ENCODE peak calls at places on chromosomes 6 and 20, in seven cellular contexts. K is PC-3, L is fibroblast of mammary gland, R is EL, D is astrocyte of the spinal cord, F is GM13977, I is fibroblast of lung. C is an unnamed sample.

GRCh38 chr20:49340161-49340966 is 62.5 kb upstream of the ZNFX1 start:
- DNase-seq in R (peak; percentile 29), F (no peak), L (peak; percentile 7), D (no peak), I (peak; percentile 17), K (peak; percentile 47), C (no peak)

GRCh38 chr6:38507173-38507572 is 132.6 kb downstream of the BTBD9 start:
- DNase-seq in D (no peak), F (no peak), K (no peak), L (no peak), R (no peak), I (no peak), C (no peak)

GRCh38 chr6:33199687-33200233 is 705 bp downstream of the RXRB start:
- DNase-seq in I (peak; percentile 59), L (peak; percentile 55), F (peak; percentile 86), D (peak; percentile 46), R (peak; percentile 75), K (peak; percentile 74), C (no peak)

GRCh38 chr20:14707865-14708574 is 370.6 kb upstream of the FLRT3 start:
- DNase-seq in L (no peak), K (no peak), F (no peak), R (no peak), I (no peak), D (no peak), C (no peak)

GRCh38 chr6:145012039-145012662 is 723.2 kb downstream of the EPM2A start:
- DNase-seq in I (peak; percentile 42), F (no peak), K (no peak), R (peak; percentile 63), D (peak; percentile 7), L (peak; percentile 26), C (no peak)

GRCh38 chr6:17585766-17586502 is 14.2 kb upstream of the FAM8A1 start:
- DNase-seq in F (no peak), R (peak; percentile 12), I (peak; percentile 8), L (no peak), K (peak; percentile 74), D (no peak), C (no peak)

GRCh38 chr6:28003661-28004060 is 46.6 kb downstream of the OR2B6 start:
- DNase-seq in R (no peak), K (no peak), F (no peak), L (no peak), I (no peak), D (no peak), C (no peak)

GRCh38 chr6:82365011-82365751 is 1.6 kb downstream of the TPBG start:
- DNase-seq in I (peak; percentile 61), K (peak; percentile 62), L (no peak), F (peak; percentile 36), D (peak; percentile 53), R (peak; percentile 51), C (no peak)

GRCh38 chr6:75493400-75494064 is at the start of gene FILIP1:
- DNase-seq in L (peak; percentile 40), K (no peak), F (no peak), R (no peak), D (peak; percentile 29), I (no peak), C (no peak)

GRCh38 chr20:63972312-63973159 is 2.8 kb upstream of the ZNF512B start:
- DNase-seq in K (no peak), I (no peak), D (no peak), L (no peak), F (no peak), R (no peak), C (no peak)

GRCh38 chr6:43248791-43249190 is 5.5 kb downstream of the TTBK1 start:
- DNase-seq in L (no peak), R (no peak), D (no peak), K (no peak), F (no peak), I (no peak), C (no peak)

GRCh38 chr20:32344835-32345506 is 13.2 kb upstream of the ASXL1 start:
- DNase-seq in K (peak; percentile 16), R (no peak), D (no peak), F (no peak), I (no peak), L (no peak), C (no peak)

GRCh38 chr6:136784910-136785746 is 7.1 kb downstream of the MAP3K5 start:
- DNase-seq in K (no peak), L (no peak), D (no peak), I (no peak), F (no peak), R (no peak), C (peak; percentile 71)

GRCh38 chr6:117600008-117600743 is 2.1 kb downstream of the GOPC start:
- DNase-seq in D (peak; percentile 13), K (peak; percentile 32), R (peak; percentile 46), L (peak; percentile 53), I (peak; percentile 66), F (no peak), C (no peak)

GRCh38 chr6:27161115-27161514 is 86.4 kb upstream of the PRSS16 start:
- DNase-seq in D (no peak), I (no peak), F (no peak), K (no peak), L (no peak), R (no peak), C (no peak)

GRCh38 chr20:12166053-12166717 is 248.5 kb downstream of the BTBD3 start:
- DNase-seq in K (peak; percentile 83), D (peak; percentile 92), L (peak; percentile 99), R (peak; percentile 31), F (no peak), I (peak; percentile 97), C (no peak)

GRCh38 chr20:33262658-33263065 is 20.4 kb upstream of the BPIFB1 start:
- DNase-seq in L (peak; percentile 55), R (peak; percentile 51), K (peak; percentile 74), I (peak; percentile 47), F (no peak), D (peak; percentile 37), C (peak; percentile 13)

GRCh38 chr20:22999756-23000155 is 35.4 kb upstream of the SSTR4 start:
- DNase-seq in F (no peak), D (peak; percentile 6), R (no peak), L (peak; percentile 11), I (no peak), K (peak; percentile 81), C (no peak)

GRCh38 chr20:20367681-20368413 is at the start of gene INSM1:
- DNase-seq in F (peak; percentile 63), L (no peak), R (no peak), I (no peak), K (no peak), D (no peak), C (no peak)

GRCh38 chr6:34247481-34248197 is 1.2 kb downstream of the SMIM29 start:
- DNase-seq in I (no peak), L (no peak), R (no peak), F (peak; percentile 17), K (peak; percentile 52), D (no peak), C (no peak)

GRCh38 chr6:26597389-26597766 is 625 bp downstream of the ABT1 start:
- DNase-seq in R (no peak), D (no peak), L (no peak), F (no peak), I (no peak), K (no peak), C (no peak)

GRCh38 chr6:131532476-131533108 is 40.4 kb upstream of the ARG1 start:
- DNase-seq in I (no peak), D (no peak), R (no peak), F (peak; percentile 50), K (no peak), L (no peak), C (no peak)

GRCh38 chr6:159972506-159973268 is 3.8 kb downstream of the IGF2R start:
- DNase-seq in R (no peak), K (no peak), L (no peak), D (no peak), I (no peak), F (no peak), C (no peak)

GRCh38 chr6:5457036-5457435 is 195.7 kb downstream of the FARS2 start:
- DNase-seq in L (peak; percentile 64), K (peak; percentile 96), D (peak; percentile 37), R (no peak), F (no peak), I (peak; percentile 63), C (no peak)

GRCh38 chr6:14129572-14129971 is 12.0 kb downstream of the CD83 start:
- DNase-seq in D (peak; percentile 69), I (peak; percentile 77), R (peak; percentile 51), L (peak; percentile 79), K (peak; percentile 65), F (peak; percentile 42), C (no peak)

GRCh38 chr6:141464490-141464889 is 668.2 kb upstream of the GJE1 start:
- DNase-seq in F (peak; percentile 34), R (peak; percentile 27), K (peak; percentile 51), I (peak; percentile 78), L (peak; percentile 87), D (peak; percentile 54), C (no peak)

GRCh38 chr20:62587757-62588402 is 54.4 kb upstream of the SLCO4A1 start:
- DNase-seq in D (no peak), L (peak; percentile 48), F (no peak), I (peak; percentile 40), R (peak; percentile 63), K (peak; percentile 48), C (no peak)

GRCh38 chr6:98946877-98947410 is 802 bp downstream of the FBXL4 start:
- DNase-seq in L (peak; percentile 26), D (peak; percentile 25), F (no peak), I (peak; percentile 23), K (peak; percentile 43), R (peak; percentile 30), C (no peak)

GRCh38 chr20:58160451-58161051 is 67.9 kb downstream of the ANKRD60 start:
- DNase-seq in I (peak; percentile 51), L (peak; percentile 43), R (peak; percentile 71), K (peak; percentile 48), F (no peak), D (peak; percentile 71), C (no peak)

GRCh38 chr6:163454425-163454824 is 39.9 kb downstream of the QKI start:
- DNase-seq in D (no peak), K (no peak), F (no peak), R (no peak), L (no peak), I (no peak), C (no peak)

GRCh38 chr20:38873050-38873581 is 53.1 kb upstream of the FAM83D start:
- DNase-seq in F (peak; percentile 78), L (no peak), R (no peak), I (no peak), K (no peak), D (no peak), C (no peak)

GRCh38 chr20:45867811-45868176 is 10.4 kb downstream of the ZSWIM3 start:
- DNase-seq in K (peak; percentile 91), I (peak; percentile 88), D (peak; percentile 67), R (peak; percentile 70), L (peak; percentile 47), F (no peak), C (no peak)

GRCh38 chr20:37251836-37252477 is 9.7 kb downstream of the GHRH start:
- DNase-seq in I (no peak), K (no peak), D (no peak), L (no peak), R (no peak), F (no peak), C (no peak)

GRCh38 chr6:141095308-141095707 is 1037.4 kb upstream of the GJE1 start:
- DNase-seq in F (no peak), K (no peak), D (no peak), I (no peak), R (no peak), L (no peak), C (no peak)

GRCh38 chr6:106097368-106098231 is 11.5 kb downstream of the PRDM1 start:
- DNase-seq in D (peak; percentile 65), I (peak; percentile 58), L (peak; percentile 82), F (peak; percentile 46), R (peak; percentile 46), K (peak; percentile 23), C (no peak)

GRCh38 chr20:58403272-58403671 is 14.2 kb downstream of the VAPB start:
- DNase-seq in R (no peak), D (no peak), F (no peak), I (no peak), L (no peak), K (no peak), C (no peak)

GRCh38 chr6:39791850-39792500 is at the start of gene DAAM2:
- DNase-seq in K (no peak), F (no peak), D (peak; percentile 42), R (peak; percentile 48), I (peak; percentile 63), L (peak; percentile 29), C (no peak)

GRCh38 chr6:3386374-3386857 is 70.4 kb downstream of the SLC22A23 start:
- DNase-seq in I (no peak), K (no peak), L (no peak), R (no peak), D (no peak), F (no peak), C (no peak)